ENCODE peak calls at places on chromosomes 13 and 19, in ten cellular contexts. J is amygdala; H is stimulated activated naive CD8-positive, alpha-beta T cell treated with anti-CD3 and anti-CD28 coated beads, Interleukin-15, Interleukin-2, amounts not matched to agents 100 U/mL and 50 U/mL, for 24 hours; R is colonic mucosa; C is fibroblast of pulmonary artery; G is lower lobe of right lung; Y is Kasumi-1; Z is Caki2; T is stimulated activated CD8-positive, alpha-beta memory T cell treated with anti-CD3 and anti-CD28 coated beads, Interleukin-2, amount 100 ng/mL, for 1 hour; V is Daoy. K is an unnamed sample.
A peak's percentile ranks its signal among the peaks of the same experiment; 100 is the strongest.

GRCh38 chr19:18460313-18460712 is 22.4 kb upstream of the ISYNA1 start:
- DNase-seq in J (no peak), H (no peak), R (no peak), C (peak; percentile 78), G (no peak), Y (no peak), Z (no peak), T (no peak), V (peak; percentile 85), K (peak; percentile 62)

GRCh38 chr13:42729857-42730402 is 51.5 kb upstream of the FAM216B start:
- DNase-seq in J (no peak), H (no peak), R (no peak), C (no peak), G (no peak), Y (no peak), Z (no peak), T (no peak), V (no peak), K (no peak)

GRCh38 chr13:27053235-27053884 is 118.3 kb downstream of the USP12 start:
- DNase-seq in J (no peak), H (no peak), R (no peak), C (no peak), G (no peak), Y (no peak), Z (no peak), T (no peak), V (peak; percentile 15), K (no peak)

GRCh38 chr19:47111081-47111589 is 2.4 kb downstream of the ZC3H4 start:
- DNase-seq in J (no peak), H (peak; percentile 65), R (peak; percentile 36), C (no peak), G (peak; percentile 59), Y (no peak), Z (no peak), T (no peak), V (peak; percentile 31), K (no peak)

GRCh38 chr19:35901055-35901644 is 810 bp upstream of the NFKBID start:
- DNase-seq in J (no peak), H (no peak), R (no peak), C (peak; percentile 36), G (no peak), Y (no peak), Z (peak; percentile 47), T (no peak), V (peak; percentile 67), K (no peak)

GRCh38 chr19:47820410-47820809 is 1.3 kb upstream of the CRX start:
- DNase-seq in J (no peak), H (no peak), R (no peak), C (no peak), G (no peak), Y (no peak), Z (no peak), T (no peak), V (no peak), K (no peak)

GRCh38 chr13:46648166-46648607 is 95.2 kb downstream of the LRCH1 start:
- DNase-seq in J (no peak), H (no peak), R (peak; percentile 68), C (no peak), G (no peak), Y (peak; percentile 20), Z (peak; percentile 61), T (no peak), V (peak; percentile 39), K (peak; percentile 20)

GRCh38 chr13:105432408-105432807 is 1103.1 kb downstream of the EFNB2 start:
- DNase-seq in J (no peak), H (no peak), R (no peak), C (no peak), G (no peak), Y (no peak), Z (no peak), T (no peak), V (no peak), K (no peak)

GRCh38 chr19:18000981-18001836 is 6.8 kb upstream of the ARRDC2 start:
- DNase-seq in J (no peak), H (peak; percentile 95), R (peak; percentile 96), C (peak; percentile 81), G (peak; percentile 96), Y (peak; percentile 56), Z (peak; percentile 98), T (peak; percentile 87), V (peak; percentile 96), K (peak; percentile 66)

GRCh38 chr13:50905256-50905655 is 4.3 kb upstream of the RNASEH2B start:
- DNase-seq in J (no peak), H (no peak), R (no peak), C (no peak), G (no peak), Y (no peak), Z (no peak), T (no peak), V (no peak), K (no peak)

GRCh38 chr13:113121928-113122420 is 625 bp upstream of the F10 start:
- DNase-seq in J (no peak), H (no peak), R (no peak), C (no peak), G (peak; percentile 41), Y (no peak), Z (no peak), T (no peak), V (no peak), K (no peak)

GRCh38 chr13:25890671-25891212 is 161.1 kb downstream of the SHISA2 start:
- DNase-seq in J (no peak), H (no peak), R (no peak), C (peak; percentile 13), G (no peak), Y (no peak), Z (no peak), T (no peak), V (no peak), K (peak; percentile 78)

GRCh38 chr19:19077103-19077502 is 13.3 kb downstream of the SLC25A42 start:
- DNase-seq in J (no peak), H (no peak), R (no peak), C (no peak), G (no peak), Y (no peak), Z (no peak), T (no peak), V (no peak), K (no peak)

GRCh38 chr19:4327252-4327876 is 11.3 kb downstream of the STAP2 start:
- DNase-seq in J (no peak), H (peak; percentile 78), R (peak; percentile 78), C (peak; percentile 70), G (peak; percentile 85), Y (peak; percentile 78), Z (peak; percentile 80), T (peak; percentile 33), V (peak; percentile 85), K (no peak)

GRCh38 chr19:45477713-45478453 is 10.1 kb downstream of the FOSB start:
- DNase-seq in J (no peak), H (peak; percentile 34), R (no peak), C (no peak), G (no peak), Y (no peak), Z (no peak), T (no peak), V (peak; percentile 55), K (peak; percentile 95)